ENCODE peak calls at places on chromosomes 16 and 17, in ten cellular contexts. L is foreskin keratinocyte; H is GM23248; M is putamen; E is iris pigment epithelial cell; W is activated CD8-positive, alpha-beta T cell treated with anti-CD3 and anti-CD28 coated beads, Interleukin-2, amount 10 ng/mL, durations not matched to agents 7 days and 5 days; Y is CD4-positive, alpha-beta T cell; C is GM04504; D is NCI-H526 treated with DMSO at 0.1 percent for 48 hours; B is NCI-H2029. K is an unnamed sample.

GRCh38 chr17:69779378-69780214 is 295.4 kb upstream of the KCNJ16 start:
- DNase-seq in B (no peak), M (no peak), C (no peak), E (peak), Y (no peak), L (no peak), H (no peak), D (no peak), W (no peak), K (no peak)

GRCh38 chr16:27508476-27508875 is 41.2 kb downstream of the GTF3C1 start:
- DNase-seq in C (no peak), D (no peak), Y (no peak), M (peak), H (no peak), W (no peak), L (no peak), E (no peak), B (no peak), K (no peak)

GRCh38 chr17:76458580-76459490 is 5.9 kb upstream of the UBE2O start:
- DNase-seq in L (peak), W (no peak), D (peak), H (peak), B (no peak), E (peak), Y (no peak), M (no peak), C (no peak), K (no peak)

GRCh38 chr17:8954339-8954738 is 11.2 kb downstream of the PIK3R5 start:
- DNase-seq in C (no peak), W (peak), M (peak), H (no peak), Y (peak), D (no peak), B (no peak), L (no peak), E (no peak), K (peak)

GRCh38 chr16:53899471-53899870 is 195.5 kb downstream of the FTO start:
- DNase-seq in C (no peak), D (no peak), B (no peak), M (no peak), L (peak), W (no peak), Y (no peak), E (no peak), H (peak), K (no peak)

GRCh38 chr16:66510298-66510697 is 39.6 kb downstream of the TK2 start:
- DNase-seq in C (no peak), W (no peak), B (no peak), D (no peak), M (no peak), Y (no peak), H (no peak), E (no peak), L (no peak), K (no peak)

GRCh38 chr17:82108038-82108998 is 10.3 kb upstream of the FASN start:
- DNase-seq in C (no peak), H (no peak), W (no peak), L (no peak), E (peak), B (no peak), Y (no peak), M (no peak), D (no peak), K (no peak)

GRCh38 chr17:81073967-81074366 is 39.0 kb downstream of the BAIAP2 start:
- DNase-seq in H (no peak), C (no peak), B (no peak), W (no peak), Y (no peak), M (no peak), D (no peak), L (no peak), E (no peak), K (no peak)

GRCh38 chr17:62966426-62967110 is 533 bp downstream of the TANC2 start:
- DNase-seq in C (no peak), Y (peak), D (peak), M (peak), L (no peak), W (peak), H (peak), E (peak), B (no peak), K (peak)

GRCh38 chr16:57038151-57038550 is 48.8 kb downstream of the NLRC5 start:
- DNase-seq in E (peak), L (no peak), M (no peak), D (no peak), Y (no peak), C (no peak), B (no peak), W (no peak), H (peak), K (no peak)

GRCh38 chr17:6671431-6671830 is 19.9 kb downstream of the C17orf100 start:
- DNase-seq in M (no peak), W (no peak), L (no peak), H (no peak), B (no peak), C (no peak), D (no peak), Y (no peak), E (no peak), K (no peak)

GRCh38 chr17:6021011-6021400 is 49.2 kb upstream of the WSCD1 start:
- DNase-seq in D (no peak), C (no peak), B (no peak), W (no peak), L (no peak), M (no peak), Y (no peak), E (no peak), H (no peak), K (no peak)

GRCh38 chr16:25966172-25967097 is 274.7 kb downstream of the HS3ST4 start:
- DNase-seq in M (no peak), W (peak), Y (no peak), C (no peak), D (no peak), L (no peak), H (no peak), B (no peak), E (no peak), K (peak)

GRCh38 chr17:78237403-78238012 is 6.1 kb downstream of the TMEM235 start:
- DNase-seq in C (no peak), D (no peak), L (no peak), E (no peak), W (no peak), M (peak), B (no peak), H (no peak), Y (no peak), K (peak)

GRCh38 chr16:66290431-66290830 is 76.1 kb upstream of the CDH5 start:
- DNase-seq in D (no peak), Y (no peak), W (no peak), M (no peak), C (no peak), E (no peak), L (no peak), B (no peak), H (no peak), K (no peak)

GRCh38 chr16:7182510-7183109 is 150.0 kb upstream of the RBFOX1 start:
- DNase-seq in B (no peak), Y (no peak), E (no peak), L (no peak), W (no peak), C (no peak), M (no peak), D (no peak), H (peak), K (no peak)

GRCh38 chr17:67054011-67054591 is 9.7 kb downstream of the CACNG1 start:
- DNase-seq in C (no peak), L (no peak), H (no peak), W (no peak), Y (no peak), B (no peak), E (no peak), M (no peak), D (no peak), K (no peak)

GRCh38 chr17:51585514-51586104 is 325.3 kb downstream of the UTP18 start:
- DNase-seq in H (no peak), C (no peak), M (no peak), B (no peak), E (no peak), Y (no peak), L (no peak), W (no peak), D (no peak), K (peak)

GRCh38 chr16:55835578-55835977 is 2.7 kb upstream of the CES1 start:
- DNase-seq in Y (no peak), H (no peak), E (no peak), B (no peak), M (no peak), D (no peak), W (no peak), L (no peak), C (no peak), K (peak)

GRCh38 chr17:76867578-76868175 is 527 bp upstream of the MGAT5B start:
- DNase-seq in D (no peak), H (peak), C (no peak), L (peak), M (no peak), E (peak), Y (no peak), W (no peak), B (no peak), K (no peak)

GRCh38 chr17:43846221-43846712 is 709 bp upstream of the CD300LG start:
- DNase-seq in E (peak), H (peak), C (peak), M (peak), D (peak), B (peak), L (peak), W (peak), Y (peak), K (peak)

GRCh38 chr16:59886021-59886420 is 1151.9 kb upstream of the GOT2 start:
- DNase-seq in M (peak), Y (no peak), E (peak), B (no peak), L (peak), H (peak), C (peak), W (no peak), D (no peak), K (no peak)

GRCh38 chr17:8941980-8942617 is 23.4 kb downstream of the PIK3R5 start:
- DNase-seq in D (no peak), B (no peak), C (no peak), W (peak), L (no peak), E (no peak), M (no peak), Y (peak), H (no peak), K (no peak)

GRCh38 chr17:42783062-42783777 is 2.8 kb downstream of the WNK4 start:
- DNase-seq in Y (no peak), H (peak), D (no peak), B (no peak), M (no peak), W (no peak), E (peak), L (peak), C (peak), K (no peak)

GRCh38 chr16:24626251-24626650 is 86.9 kb downstream of the RBBP6 start:
- DNase-seq in E (peak), L (peak), W (no peak), M (no peak), B (no peak), Y (no peak), H (peak), C (no peak), D (no peak), K (no peak)

GRCh38 chr16:71230122-71230845 is at the start of gene HYDIN:
- DNase-seq in Y (no peak), M (peak), H (peak), B (peak), L (peak), C (peak), E (peak), W (peak), D (peak), K (no peak)

GRCh38 chr16:85202631-85203461 is 90.6 kb upstream of the CIBAR2 start:
- DNase-seq in C (peak), H (peak), B (no peak), Y (no peak), W (no peak), M (no peak), D (no peak), L (no peak), E (peak), K (peak)

GRCh38 chr17:74892974-74893911 is at the start of gene FADS6:
- DNase-seq in Y (no peak), M (no peak), D (no peak), L (no peak), C (no peak), E (no peak), H (peak), W (no peak), B (no peak), K (no peak)

GRCh38 chr17:81956607-81957589 is 4.1 kb downstream of the NOTUM start:
- DNase-seq in L (no peak), C (no peak), E (no peak), B (no peak), D (no peak), M (no peak), H (no peak), Y (no peak), W (no peak), K (no peak)

GRCh38 chr17:57051886-57052342 is 33.1 kb upstream of the AKAP1 start:
- DNase-seq in L (peak), W (no peak), M (no peak), C (no peak), B (peak), H (no peak), Y (no peak), E (no peak), D (no peak), K (no peak)

GRCh38 chr16:56695246-56695645 is 13.0 kb downstream of the MT1X start:
- DNase-seq in H (no peak), E (no peak), D (no peak), Y (no peak), B (no peak), C (no peak), L (no peak), W (no peak), M (no peak), K (no peak)

GRCh38 chr17:82863941-82864720 is 24.3 kb upstream of the ZNF750 start:
- DNase-seq in B (no peak), D (no peak), H (peak), M (no peak), Y (peak), L (peak), C (peak), W (peak), E (peak), K (no peak)

GRCh38 chr17:79993390-79994221 is 42.1 kb downstream of the TBC1D16 start:
- DNase-seq in L (peak), C (no peak), B (peak), Y (no peak), H (peak), D (peak), M (no peak), W (peak), E (peak), K (no peak)

GRCh38 chr17:70074991-70075390 is at the start of gene KCNJ16:
- DNase-seq in E (no peak), M (no peak), D (no peak), Y (no peak), L (no peak), B (no peak), H (no peak), W (no peak), C (no peak), K (no peak)

GRCh38 chr16:9275386-9275785 is 183.9 kb downstream of the HAPSTR1 start:
- DNase-seq in Y (no peak), B (no peak), E (no peak), H (no peak), W (no peak), M (no peak), D (no peak), L (peak), C (no peak), K (no peak)

GRCh38 chr17:73546770-73547345 is 97.4 kb downstream of the SDK2 start:
- DNase-seq in W (peak), M (no peak), Y (peak), L (peak), C (peak), E (peak), B (no peak), D (peak), H (peak), K (no peak)

GRCh38 chr16:19463468-19464315 is 46.0 kb downstream of the TMC5 start:
- DNase-seq in L (peak), Y (no peak), H (no peak), D (no peak), C (no peak), E (no peak), W (no peak), M (no peak), B (peak), K (no peak)

GRCh38 chr17:36049643-36050042 is 14.4 kb upstream of the CCL18 start:
- DNase-seq in E (no peak), D (no peak), W (no peak), B (no peak), Y (no peak), C (no peak), H (no peak), M (no peak), L (no peak), K (no peak)

GRCh38 chr17:43669971-43670644 is 8.4 kb upstream of the MEOX1 start:
- DNase-seq in B (peak), W (no peak), M (no peak), C (no peak), H (no peak), D (peak), E (peak), Y (no peak), L (no peak), K (no peak)